ENCODE peak calls at places on chromosome 11, in four cellular contexts. M, N, S and C are unnamed samples.
A peak's percentile ranks its signal among the peaks of the same experiment; 100 is the strongest.

GRCh38 chr11:65817312-65817814 is 16.4 kb upstream of the SNX32 start:
- DNase-seq in M (no peak), S (no peak), N (no peak), C (no peak)

GRCh38 chr11:35223429-35223828 is 84.5 kb downstream of the CD44 start:
- DNase-seq in N (no peak), M (no peak), S (no peak), C (no peak)

GRCh38 chr11:78961186-78961782 is 386.6 kb upstream of the NARS2 start:
- DNase-seq in M (no peak), S (peak; percentile 47), N (peak; percentile 25), C (peak; percentile 32)

GRCh38 chr11:134026655-134027343 is 42.1 kb upstream of the JAM3 start:
- DNase-seq in N (no peak), S (no peak), M (no peak), C (no peak)

GRCh38 chr11:19511413-19512183 is 201.0 kb upstream of the NAV2 start:
- DNase-seq in S (peak; percentile 31), M (no peak), N (no peak), C (no peak)

GRCh38 chr11:6926208-6927029 is at the start of gene ZNF215:
- DNase-seq in M (peak; percentile 94), S (peak; percentile 92), N (peak; percentile 78), C (peak; percentile 76)

GRCh38 chr11:48096588-48097525 is 116.5 kb downstream of the PTPRJ start:
- DNase-seq in S (no peak), N (no peak), M (no peak), C (no peak)

GRCh38 chr11:130523609-130524008 is 75.2 kb downstream of the ADAMTS15 start:
- DNase-seq in S (peak; percentile 90), N (no peak), M (no peak), C (no peak)

GRCh38 chr11:59953463-59954218 is 10.2 kb upstream of the OOSP4A start:
- DNase-seq in S (no peak), N (no peak), M (no peak), C (no peak)

GRCh38 chr11:122310701-122311100 is 194.7 kb upstream of the BLID start:
- DNase-seq in M (no peak), S (no peak), N (no peak), C (no peak)

GRCh38 chr11:46617451-46618314 is at the start of gene ATG13:
- DNase-seq in M (peak; percentile 84), S (peak; percentile 88), N (peak; percentile 88), C (peak; percentile 89)

GRCh38 chr11:6385046-6385777 is 5.1 kb upstream of the SMPD1 start:
- DNase-seq in M (no peak), S (no peak), N (no peak), C (no peak)

GRCh38 chr11:128878455-128878854 is 11.4 kb upstream of the KCNJ1 start:
- DNase-seq in S (no peak), N (no peak), M (no peak), C (no peak)

GRCh38 chr11:128346808-128347207 is 240.6 kb downstream of the ETS1 start:
- DNase-seq in N (no peak), S (peak; percentile 78), M (no peak), C (no peak)

GRCh38 chr11:12390687-12391110 is 13.3 kb downstream of the PARVA start:
- DNase-seq in M (no peak), S (no peak), N (no peak), C (no peak)

GRCh38 chr11:82906236-82906635 is 4.7 kb downstream of the DDIAS start:
- DNase-seq in N (no peak), S (peak; percentile 56), M (peak; percentile 79), C (no peak)

GRCh38 chr11:115961168-115962003 is 457.2 kb upstream of the CADM1 start:
- DNase-seq in S (no peak), M (no peak), N (no peak), C (no peak)

GRCh38 chr11:92225563-92226308 is 1.1 kb downstream of the FAT3 start:
- DNase-seq in S (peak; percentile 11), N (peak; percentile 21), M (no peak), C (peak; percentile 22)

GRCh38 chr11:132674161-132674560 is 858.1 kb downstream of the OPCML start:
- DNase-seq in N (no peak), M (no peak), S (no peak), C (no peak)

GRCh38 chr11:67301313-67301921 is 1.9 kb upstream of the SSH3 start:
- DNase-seq in S (no peak), M (no peak), N (no peak), C (no peak)

GRCh38 chr11:131943296-131943695 is 572.9 kb downstream of the NTM start:
- DNase-seq in M (no peak), N (no peak), S (no peak), C (no peak)

GRCh38 chr11:122309262-122309925 is 193.4 kb upstream of the BLID start:
- DNase-seq in N (no peak), M (no peak), S (no peak), C (no peak)

GRCh38 chr11:23233075-23233474 is 372.8 kb upstream of the CCDC179 start:
- DNase-seq in S (peak; percentile 63), N (no peak), M (no peak), C (no peak)

GRCh38 chr11:27497284-27497866 is 9.2 kb downstream of the LIN7C start:
- DNase-seq in M (peak; percentile 44), N (no peak), S (peak; percentile 54), C (peak; percentile 30)
- TF ChIP-seq CTCF in M (peak; percentile 86), N (peak; percentile 45), S (peak; percentile 39), C (peak; percentile 25)

GRCh38 chr11:106384429-106384828 is 307.0 kb downstream of the AASDHPPT start:
- DNase-seq in M (no peak), S (no peak), N (no peak), C (no peak)

GRCh38 chr11:106379712-106380111 is 302.2 kb downstream of the AASDHPPT start:
- DNase-seq in N (no peak), M (no peak), S (no peak), C (no peak)

GRCh38 chr11:106378513-106379179 is 301.2 kb downstream of the AASDHPPT start:
- DNase-seq in M (no peak), N (no peak), S (no peak), C (no peak)

GRCh38 chr11:106381895-106382294 is 304.4 kb downstream of the AASDHPPT start:
- DNase-seq in S (no peak), M (no peak), N (no peak), C (no peak)

DNA sequence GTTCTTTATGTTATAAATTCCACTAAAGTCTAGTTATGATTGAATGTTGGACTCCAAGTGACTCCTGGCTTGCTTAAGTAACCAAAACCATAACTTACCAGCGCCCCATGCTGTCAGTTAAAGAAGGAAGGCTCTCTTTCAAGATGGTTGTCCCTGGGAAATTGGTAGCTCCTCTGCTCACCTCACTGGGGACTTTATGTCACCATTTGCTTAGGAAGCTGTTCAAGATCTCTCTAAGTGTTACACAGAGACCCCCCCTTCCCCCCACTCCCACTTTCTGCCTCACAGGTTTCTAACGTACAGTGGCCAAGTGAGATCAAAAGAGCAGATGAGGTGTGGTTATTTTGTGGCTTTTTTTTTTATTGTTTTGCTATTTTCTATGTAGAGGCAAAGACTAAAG is 301.8 kb downstream of the AASDHPPT start:
- DNase-seq in N (no peak), S (no peak), M (no peak), C (no peak)
- TF ChIP-seq CTCF in N (no peak), S (no peak), M (no peak), C (no peak)

GRCh38 chr11:62399172-62399867 is 19.5 kb upstream of the SCGB1A1 start:
- DNase-seq in N (no peak), M (no peak), S (no peak), C (no peak)
- TF ChIP-seq CTCF in N (no peak), M (no peak), S (no peak), C (no peak)

DNA sequence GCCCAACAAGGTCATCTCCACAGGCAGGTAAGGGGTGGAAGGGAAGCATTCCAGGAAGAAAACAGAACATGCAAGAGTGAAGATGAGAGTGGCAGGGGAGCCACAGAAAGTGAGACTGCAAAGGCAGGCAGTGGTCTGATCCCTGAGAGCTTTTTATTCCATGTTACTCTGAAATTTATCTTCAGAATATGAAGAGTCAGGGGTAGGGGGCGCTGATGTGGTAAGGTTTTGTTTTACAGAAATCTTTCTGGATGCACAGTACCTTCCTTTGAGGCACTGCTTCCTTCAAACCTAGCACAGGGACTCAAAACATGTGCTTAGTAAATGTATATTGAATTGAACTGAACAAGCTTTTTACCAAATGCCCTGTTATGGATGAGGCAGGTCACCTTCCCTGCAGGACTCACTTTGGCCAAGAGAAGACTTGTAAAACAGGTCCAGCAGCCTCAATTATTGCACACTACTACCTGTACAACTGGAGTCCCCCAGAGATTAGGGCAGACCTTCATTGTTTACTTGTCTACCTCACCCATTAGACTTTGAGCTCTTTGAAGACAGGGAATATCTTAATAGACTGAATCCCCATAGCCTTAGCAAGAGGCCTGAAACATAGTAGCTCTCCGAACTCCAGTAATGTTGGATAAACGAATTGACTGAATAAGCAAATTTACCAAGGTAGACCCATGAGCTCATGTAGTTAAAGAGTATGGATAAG is 2.2 kb downstream of the PAK1 start:
- DNase-seq in N (peak; percentile 43), M (peak; percentile 1), S (no peak), C (no peak)
- TF ChIP-seq CTCF in N (peak; percentile 21), M (peak; percentile 48), S (no peak), C (no peak)